ENCODE peak calls at places on chromosomes 11 and 22, in eight cellular contexts. C is uterus; W is psoas muscle; Z is hepatocyte; A is HL-60; B is ovary; Q is CD8-positive, alpha-beta T cell; N is fibroblast of mammary gland. M is an unnamed sample.
A peak's percentile ranks its signal among the peaks of the same experiment; 100 is the strongest.

GRCh38 chr11:131694526-131695424 is 324.4 kb downstream of the NTM start:
- DNase-seq in C (peak; percentile 72), W (peak; percentile 86), A (peak; percentile 18), B (peak; percentile 86), Z (peak; percentile 93), N (peak; percentile 72), Q (no peak), M (peak; percentile 76)

GRCh38 chr11:130203766-130204702 is 44.5 kb downstream of the ST14 start:
- DNase-seq in C (no peak), B (peak; percentile 13), Q (no peak), N (no peak), Z (no peak), A (no peak), W (no peak), M (no peak)

GRCh38 chr11:18527512-18527911 is 770 bp upstream of the TSG101 start:
- DNase-seq in N (peak; percentile 62), Z (peak; percentile 14), B (no peak), A (peak; percentile 38), W (no peak), Q (no peak), C (no peak), M (no peak)

GRCh38 chr22:46744581-46744980 is 6.5 kb upstream of the CERK start:
- DNase-seq in A (no peak), W (no peak), B (no peak), C (no peak), Z (peak; percentile 66), Q (no peak), N (no peak), M (no peak)

GRCh38 chr11:23679041-23679440 is 817.8 kb upstream of the LUZP2 start:
- DNase-seq in A (no peak), Q (no peak), Z (no peak), C (no peak), B (no peak), W (no peak), N (no peak), M (no peak)

GRCh38 chr22:48874956-48875355 is 952.7 kb downstream of the BRD1 start:
- DNase-seq in C (no peak), A (no peak), N (no peak), Z (no peak), B (no peak), Q (no peak), W (no peak), M (no peak)

GRCh38 chr11:83599066-83599465 is 312.9 kb upstream of the CCDC90B start:
- DNase-seq in Z (no peak), A (no peak), N (no peak), Q (no peak), B (no peak), W (no peak), C (no peak), M (no peak)

GRCh38 chr11:57306156-57306876 is 18.4 kb downstream of the TNKS1BP1 start:
- DNase-seq in N (peak; percentile 68), Q (no peak), B (no peak), W (no peak), Z (no peak), C (no peak), A (no peak), M (no peak)

GRCh38 chr11:96272542-96273306 is 70.3 kb downstream of the MAML2 start:
- DNase-seq in C (no peak), W (no peak), B (no peak), Q (no peak), A (no peak), N (peak; percentile 57), Z (peak; percentile 25), M (no peak)

GRCh38 chr11:85947431-85948272 is 92.5 kb downstream of the CCDC83 start:
- DNase-seq in A (peak; percentile 26), W (no peak), B (no peak), Q (no peak), Z (peak; percentile 19), N (peak; percentile 93), C (no peak), M (no peak)

DNA sequence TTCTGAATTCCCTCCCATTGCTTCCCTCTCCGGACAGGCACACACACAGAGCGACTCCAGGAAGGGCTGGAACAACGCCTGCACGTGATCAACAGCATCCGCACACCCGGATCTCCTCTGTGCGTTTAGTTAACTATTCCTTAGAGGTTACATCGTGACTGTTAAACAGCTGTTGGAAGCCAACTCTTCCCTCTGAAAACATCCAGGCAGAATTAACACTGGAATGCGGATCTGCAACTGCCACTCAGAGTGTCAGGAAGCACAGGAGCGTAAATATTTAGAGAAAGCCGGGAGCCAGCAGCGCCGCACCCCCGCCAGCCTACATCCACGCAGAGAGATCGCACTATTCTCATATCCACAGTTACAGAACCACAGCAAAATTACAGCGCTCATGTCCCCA is 46.2 kb downstream of the SHANK2 start:
- DNase-seq in Z (peak; percentile 67), A (no peak), W (peak; percentile 20), N (peak; percentile 38), C (no peak), B (no peak), Q (no peak), M (no peak)
- H3K4me3 ChIP-seq in Z (no peak overlapping the region), A (no peak overlapping the region), W (no peak overlapping the region), N (no peak overlapping the region), C (no peak overlapping the region), B (no peak overlapping the region), Q (no peak overlapping the region), M (no peak overlapping the region)

GRCh38 chr11:125457814-125458343 is 38.2 kb downstream of the FEZ1 start:
- DNase-seq in N (peak; percentile 58), C (peak; percentile 23), A (no peak), W (peak; percentile 70), Z (peak; percentile 61), Q (no peak), B (no peak), M (peak; percentile 75)
- TF ChIP-seq CTCF in N (no peak), C (no peak), A (no peak), W (no peak), Z (no peak), Q (no peak), B (no peak), M (no peak)

GRCh38 chr11:3626250-3626960 is 15.4 kb downstream of the ART5 start:
- DNase-seq in Q (no peak), B (no peak), Z (no peak), W (peak; percentile 73), N (no peak), A (peak; percentile 68), C (no peak), M (no peak)
- H3K4me3 ChIP-seq in Q (no peak overlapping the region), B (no peak overlapping the region), Z (no peak overlapping the region), W (peak overlapping the region; percentile 2), N (no peak overlapping the region), A (no peak overlapping the region), C (no peak overlapping the region), M (no peak overlapping the region)

GRCh38 chr11:128334311-128335044 is 252.9 kb downstream of the ETS1 start:
- DNase-seq in N (no peak), Q (no peak), A (no peak), Z (peak; percentile 42), C (no peak), B (peak; percentile 35), W (no peak), M (no peak)

GRCh38 chr11:128339721-128340271 is 247.6 kb downstream of the ETS1 start:
- DNase-seq in A (no peak), Z (no peak), N (no peak), Q (no peak), B (no peak), C (no peak), W (no peak), M (no peak)

GRCh38 chr11:128338806-128339205 is 248.6 kb downstream of the ETS1 start:
- DNase-seq in N (no peak), Q (no peak), A (no peak), C (no peak), W (no peak), B (no peak), Z (no peak), M (no peak)

GRCh38 chr11:128335729-128336128 is 251.6 kb downstream of the ETS1 start:
- DNase-seq in Z (no peak), A (no peak), C (no peak), Q (no peak), N (no peak), B (no peak), W (no peak), M (no peak)

DNA sequence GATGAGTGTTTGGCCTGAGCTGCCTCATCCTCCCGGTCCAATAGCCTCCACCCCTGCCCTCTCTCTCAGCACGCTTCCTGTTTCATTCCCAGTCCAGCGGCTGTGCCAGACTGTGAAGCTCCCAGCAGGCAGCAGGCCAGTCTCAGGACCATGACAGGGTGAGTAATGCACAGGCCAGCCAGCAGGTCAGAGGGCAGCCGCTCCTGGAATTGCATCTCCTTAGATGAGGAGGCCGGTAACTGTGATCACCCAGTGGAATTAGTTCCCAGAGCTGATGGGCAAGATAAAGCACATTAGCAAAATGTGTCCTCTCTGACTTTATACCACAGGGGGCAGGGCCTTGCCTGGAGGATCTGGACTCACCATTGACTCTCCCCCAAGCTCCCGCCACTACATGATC is 251.2 kb downstream of the ETS1 start:
- DNase-seq in A (no peak), B (peak; percentile 41), Z (peak; percentile 23), W (peak; percentile 65), C (peak; percentile 30), Q (no peak), N (peak; percentile 85), M (no peak)
- TF ChIP-seq CTCF in A (no peak), B (no peak), Z (no peak), W (no peak), C (no peak), Q (no peak), N (no peak), M (no peak)

M was measured in dorsolateral prefrontal cortex.